ENCODE peak calls at places on chromosomes 3 and 15, in four cellular contexts. Y is amygdala; Z is epithelial cell of esophagus; E is stimulated activated naive B cell treated with anti-CD40 and anti-IgM and Interleukin-4, amounts not matched to agents 10 μg/mL and 1 μg/mL and 100 μg/mL, for 72 hours. V is an unnamed sample.

GRCh38 chr3:160003520-160004128 is 15.0 kb downstream of the IL12A start:
- DNase-seq in Y (peak; percentile 74), Z (peak; percentile 58), E (peak; percentile 43), V (peak; percentile 76)

GRCh38 chr3:155065537-155065936 is 14.6 kb upstream of the MME start:
- DNase-seq in Y (no peak), Z (peak; percentile 97), E (no peak), V (peak; percentile 89)

GRCh38 chr3:197007296-197007940 is 22.2 kb downstream of the MELTF start:
- DNase-seq in Y (no peak), Z (peak; percentile 25), E (no peak), V (no peak)

GRCh38 chr3:27752926-27753325 is 30.8 kb upstream of the EOMES start:
- DNase-seq in Y (no peak), Z (no peak), E (no peak), V (no peak)

GRCh38 chr3:58526124-58526957 is 10.6 kb downstream of the ACOX2 start:
- DNase-seq in Y (no peak), Z (peak; percentile 96), E (no peak), V (peak; percentile 90)

GRCh38 chr15:66644000-66644787 is 57.8 kb upstream of the SMAD6 start:
- DNase-seq in Y (no peak), Z (no peak), E (no peak), V (no peak)

GRCh38 chr15:32029862-32030781 is at the start of gene CHRNA7:
- DNase-seq in Y (peak; percentile 69), Z (peak; percentile 27), E (peak; percentile 4), V (peak; percentile 8)

GRCh38 chr15:74174216-74174965 is 881 bp downstream of the ISLR start:
- DNase-seq in Y (no peak), Z (no peak), E (no peak), V (no peak)

GRCh38 chr3:129123314-129124060 is 1.9 kb upstream of the RAB43 start:
- DNase-seq in Y (no peak), Z (peak; percentile 24), E (peak; percentile 21), V (peak; percentile 26)

GRCh38 chr3:171776411-171776810 is 33.9 kb downstream of the PLD1 start:
- DNase-seq in Y (peak; percentile 80), Z (no peak), E (no peak), V (no peak)

V was measured in EL.